ENCODE peak calls at places on chromosomes 12 and 14, in four cellular contexts. C is tibial artery, K is substantia nigra, P is prostate gland. O is an unnamed sample.

GRCh38 chr12:132131952-132132351 is 12.2 kb downstream of the DDX51 start:
- DNase-seq in C (no peak), K (no peak), P (no peak), O (no peak)

GRCh38 chr12:57340104-57340503 is 89.1 kb upstream of the STAC3 start:
- DNase-seq in C (peak; percentile 55), K (peak; percentile 50), P (peak; percentile 33), O (no peak)

GRCh38 chr12:17097674-17098073 is 491.7 kb upstream of the LMO3 start:
- DNase-seq in C (no peak), K (no peak), P (no peak), O (no peak)

GRCh38 chr14:71665157-71665556 is 267.1 kb upstream of the RGS6 start:
- DNase-seq in C (no peak), K (no peak), P (no peak), O (no peak)

GRCh38 chr14:102824832-102825231 is 47.6 kb downstream of the TRAF3 start:
- DNase-seq in C (no peak), K (peak; percentile 57), P (no peak), O (no peak)

GRCh38 chr14:104787736-104788532 is 7.6 kb downstream of the AKT1 start:
- DNase-seq in C (peak; percentile 48), K (no peak), P (no peak), O (no peak)

GRCh38 chr12:49428652-49429549 is 61.6 kb downstream of the SPATS2 start:
- DNase-seq in C (no peak), K (no peak), P (no peak), O (no peak)

GRCh38 chr14:39717000-39717399 is 284.8 kb upstream of the FBXO33 start:
- DNase-seq in C (no peak), K (no peak), P (no peak), O (no peak)

GRCh38 chr12:130873825-130874224 is 2.0 kb downstream of the RAN start:
- DNase-seq in C (no peak), K (no peak), P (no peak), O (no peak)

GRCh38 chr12:29072631-29073030 is 76.4 kb upstream of the FAR2 start:
- DNase-seq in C (no peak), K (no peak), P (no peak), O (no peak)

GRCh38 chr12:77229640-77230442 is 164.5 kb upstream of the E2F7 start:
- DNase-seq in C (no peak), K (no peak), P (no peak), O (no peak)

GRCh38 chr12:113092478-113093408 is 36.2 kb downstream of the DTX1 start:
- DNase-seq in C (no peak), K (no peak), P (no peak), O (no peak)

GRCh38 chr14:37232907-37233481 is 35.3 kb downstream of the MIPOL1 start:
- DNase-seq in C (no peak), K (no peak), P (no peak), O (no peak)

GRCh38 chr12:51181558-51181957 is 8.6 kb upstream of the TFCP2 start:
- DNase-seq in C (no peak), K (no peak), P (no peak), O (no peak)

GRCh38 chr12:97292588-97292987 is 170.0 kb upstream of the RMST start:
- DNase-seq in C (no peak), K (no peak), P (no peak), O (no peak)

GRCh38 chr12:11785722-11786121 is 136.2 kb downstream of the ETV6 start:
- DNase-seq in C (no peak), K (no peak), P (peak; percentile 38), O (no peak)

GRCh38 chr14:77663289-77663688 is 44.5 kb downstream of the ALKBH1 start:
- DNase-seq in C (no peak), K (no peak), P (no peak), O (no peak)

GRCh38 chr12:131912526-131913274 is 16.4 kb upstream of the PUS1 start:
- DNase-seq in C (peak; percentile 88), K (peak; percentile 77), P (peak; percentile 50), O (no peak)

GRCh38 chr12:2248087-2248900 is 195.5 kb downstream of the CACNA1C start:
- DNase-seq in C (no peak), K (no peak), P (no peak), O (no peak)

GRCh38 chr14:100725587-100726387 is 905 bp upstream of the DLK1 start:
- DNase-seq in C (no peak), K (no peak), P (no peak), O (no peak)

GRCh38 chr12:81953541-81953940 is 194.4 kb upstream of the PPFIA2 start:
- DNase-seq in C (no peak), K (no peak), P (no peak), O (no peak)

GRCh38 chr14:25756880-25757279 is 706.9 kb upstream of the STXBP6 start:
- DNase-seq in C (no peak), K (no peak), P (no peak), O (no peak)

GRCh38 chr12:45613306-45613705 is 116.2 kb upstream of the ARID2 start:
- DNase-seq in C (no peak), K (no peak), P (no peak), O (no peak)

GRCh38 chr12:6852651-6853354 is 853 bp downstream of the USP5 start:
- DNase-seq in C (peak; percentile 67), K (peak; percentile 48), P (no peak), O (peak; percentile 64)

GRCh38 chr12:58668831-58669230 is 251.5 kb downstream of the LRIG3 start:
- DNase-seq in C (no peak), K (no peak), P (no peak), O (no peak)

GRCh38 chr12:123956249-123956648 is 16.4 kb downstream of the CCDC92 start:
- DNase-seq in C (no peak), K (no peak), P (no peak), O (no peak)

GRCh38 chr12:93645702-93646101 is 31.5 kb upstream of the CRADD start:
- DNase-seq in C (no peak), K (no peak), P (no peak), O (no peak)

GRCh38 chr14:35438910-35439713 is 34.6 kb upstream of the NFKBIA start:
- DNase-seq in C (no peak), K (no peak), P (no peak), O (no peak)

GRCh38 chr14:20302042-20302761 is 3.5 kb downstream of the TTC5 start:
- DNase-seq in C (no peak), K (no peak), P (no peak), O (no peak)

GRCh38 chr12:28963554-28963953 is 185.5 kb upstream of the FAR2 start:
- DNase-seq in C (no peak), K (no peak), P (no peak), O (no peak)

GRCh38 chr12:132143328-132144071 is 619 bp downstream of the DDX51 start:
- DNase-seq in C (no peak), K (no peak), P (no peak), O (no peak)

DNA sequence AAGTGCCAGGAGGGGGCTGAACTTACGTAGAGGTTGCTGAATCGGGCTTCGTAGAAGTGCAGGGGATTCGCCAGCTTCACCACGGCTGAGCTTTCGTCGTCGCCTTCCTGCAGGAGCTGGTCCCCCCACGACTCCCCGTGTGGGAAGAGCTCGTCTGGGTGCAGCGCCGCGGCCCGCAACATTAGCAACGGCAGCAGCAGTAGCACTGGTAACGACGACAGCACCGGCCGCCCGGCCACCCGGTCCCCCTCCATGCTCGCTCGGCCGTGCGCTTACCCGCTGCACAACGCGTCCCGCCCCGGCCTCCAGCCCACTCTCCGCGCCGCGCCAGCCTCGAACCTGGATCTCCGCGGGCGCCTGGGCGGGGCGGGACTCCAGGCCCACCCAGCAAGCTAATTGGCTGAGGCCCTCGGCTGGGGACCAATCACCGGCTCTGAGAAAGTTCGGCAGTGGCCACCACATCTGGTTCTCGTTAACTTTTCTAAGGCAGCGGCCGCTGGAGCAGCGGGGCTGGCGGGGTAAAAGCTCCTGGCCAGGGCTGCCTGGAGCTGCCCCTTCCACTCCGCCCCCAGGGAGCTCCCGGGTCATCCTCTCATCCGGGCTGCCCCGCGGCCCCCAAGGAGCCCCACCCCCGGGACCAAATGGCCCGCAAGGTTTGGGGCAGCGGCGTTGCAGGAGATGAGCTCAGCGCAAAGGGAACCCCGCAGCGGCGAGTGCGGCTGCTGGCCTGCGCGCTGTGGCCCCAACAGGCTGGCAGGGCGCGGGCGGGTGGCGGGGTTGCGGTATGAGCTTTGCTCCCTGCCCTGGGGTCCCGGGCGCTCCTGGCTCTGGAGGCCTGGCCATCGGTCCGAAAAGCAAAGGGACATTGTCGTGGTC is at the start of gene NID2:
- DNase-seq in C (peak; percentile 87), K (peak; percentile 31), P (peak; percentile 30), O (peak; percentile 42)
- H3K27ac ChIP-seq in C (peak within 1 kb of the TSS; percentile 77), K (peak within 1 kb of the TSS; percentile 51), P (peak within 1 kb of the TSS; percentile 56), O (no peak within 1 kb of the TSS)

GRCh38 chr14:99134333-99135046 is 137.5 kb downstream of the BCL11B start:
- DNase-seq in C (peak; percentile 14), K (no peak), P (no peak), O (no peak)

GRCh38 chr14:99137913-99138571 is 134.0 kb downstream of the BCL11B start:
- DNase-seq in C (peak; percentile 15), K (no peak), P (no peak), O (peak; percentile 15)

GRCh38 chr14:99136047-99136400 is 136.0 kb downstream of the BCL11B start:
- DNase-seq in C (peak; percentile 7), K (no peak), P (no peak), O (no peak)

GRCh38 chr14:99137001-99137700 is 134.8 kb downstream of the BCL11B start:
- DNase-seq in C (peak; percentile 5), K (no peak), P (no peak), O (no peak)

GRCh38 chr14:99136401-99136800 is 135.6 kb downstream of the BCL11B start:
- DNase-seq in C (peak; percentile 5), K (no peak), P (no peak), O (no peak)
- H3K27ac ChIP-seq in C (no peak overlapping the region), K (no peak overlapping the region), P (no peak overlapping the region), O (no peak overlapping the region)

GRCh38 chr12:55938826-55939501 is 8.0 kb downstream of the DGKA start:
- DNase-seq in C (no peak), K (no peak), P (no peak), O (no peak)

GRCh38 chr12:55935742-55936151 is 4.8 kb downstream of the DGKA start:
- DNase-seq in C (no peak), K (no peak), P (no peak), O (no peak)

GRCh38 chr12:55934773-55935172 is 3.8 kb downstream of the DGKA start:
- DNase-seq in C (no peak), K (no peak), P (no peak), O (no peak)

GRCh38 chr12:55940065-55940732 is 9.2 kb downstream of the DGKA start:
- DNase-seq in C (peak; percentile 85), K (peak; percentile 78), P (peak; percentile 85), O (peak; percentile 84)

GRCh38 chr12:55937956-55938355 is 7.0 kb downstream of the DGKA start:
- DNase-seq in C (no peak), K (no peak), P (no peak), O (no peak)
- H3K27ac ChIP-seq in C (no peak overlapping the region), K (no peak overlapping the region), P (no peak overlapping the region), O (peak overlapping the region; percentile 88)

DNA sequence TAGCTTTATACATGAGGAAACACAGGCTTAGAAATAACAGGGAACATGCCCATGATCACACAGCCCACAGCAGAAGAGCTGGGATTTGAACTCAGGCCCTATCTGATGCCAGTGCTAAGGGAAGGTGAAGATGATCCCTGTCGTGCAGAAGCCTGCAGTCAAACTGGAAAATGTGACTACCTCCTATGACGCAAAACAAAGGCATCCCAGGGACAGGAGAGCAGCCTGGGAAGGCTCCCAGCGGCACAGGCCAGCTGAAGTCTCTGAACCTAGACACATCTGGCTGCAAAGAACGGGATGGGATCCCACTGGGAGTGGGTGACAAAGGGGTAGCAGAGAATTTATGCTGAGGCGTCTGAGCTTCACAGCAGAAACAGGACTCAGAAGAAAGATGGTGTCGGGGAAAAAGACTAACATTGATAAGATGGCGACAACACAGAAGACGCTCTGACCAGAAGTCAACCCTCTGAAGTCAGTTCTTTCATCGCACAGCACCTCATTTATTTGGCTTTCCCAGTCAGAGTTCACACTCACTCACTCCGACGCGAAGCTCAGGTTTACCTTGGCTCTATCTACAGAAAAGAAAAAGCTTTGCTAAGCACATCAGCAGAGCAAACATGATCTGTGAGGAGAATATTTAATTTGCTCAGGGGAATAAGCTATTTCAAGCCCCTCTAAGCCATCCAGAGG is 111.7 kb downstream of the TTC7B start:
- DNase-seq in C (no peak), K (no peak), P (no peak), O (no peak)
- H3K27ac ChIP-seq in C (no peak overlapping the region), K (no peak overlapping the region), P (no peak overlapping the region), O (no peak overlapping the region)